ENCODE peak calls at places on chromosomes 13 and 19, in five cellular contexts. R, W, A, Q and K are unnamed samples.

GRCh38 chr19:543912-544608 is at the start of gene GZMM:
- DNase-seq in A (no peak), W (no peak), R (no peak), Q (no peak), K (no peak)

GRCh38 chr13:105342421-105342820 is 1193.0 kb downstream of the EFNB2 start:
- DNase-seq in A (peak; percentile 34), W (no peak), R (no peak), Q (no peak), K (no peak)

GRCh38 chr13:37945651-37946575 is 76.3 kb upstream of the TRPC4 start:
- DNase-seq in W (no peak), A (no peak), Q (no peak), R (no peak), K (no peak)

GRCh38 chr19:18433735-18434398 is 4.1 kb downstream of the ISYNA1 start:
- DNase-seq in R (no peak), W (no peak), Q (no peak), A (no peak), K (peak; percentile 85)

GRCh38 chr19:50983625-50984292 is at the start of gene KLK7:
- DNase-seq in A (no peak), R (no peak), W (no peak), Q (no peak), K (peak; percentile 54)

GRCh38 chr13:28273919-28274318 is 135.6 kb downstream of the PAN3 start:
- DNase-seq in R (no peak), Q (no peak), A (no peak), W (no peak), K (peak; percentile 40)

GRCh38 chr13:105202384-105202783 is 1333.1 kb downstream of the EFNB2 start:
- DNase-seq in R (no peak), A (peak; percentile 55), Q (no peak), W (no peak), K (peak; percentile 78)

GRCh38 chr13:113526466-113527220 is 36.1 kb upstream of the DCUN1D2 start:
- DNase-seq in W (no peak), R (no peak), Q (no peak), A (no peak), K (no peak)

GRCh38 chr19:10882108-10882457 is 10.7 kb downstream of the CARM1 start:
- DNase-seq in A (no peak), W (peak; percentile 48), R (no peak), Q (no peak), K (no peak)

GRCh38 chr13:99064624-99065249 is 86.9 kb upstream of the DOCK9 start:
- DNase-seq in W (no peak), A (no peak), R (no peak), Q (no peak), K (no peak)
- H3K27ac ChIP-seq in W (no peak overlapping the region), A (no peak overlapping the region), R (no peak overlapping the region), Q (no peak overlapping the region), K (no peak overlapping the region)

GRCh38 chr13:29589967-29590366 is 5.5 kb downstream of the SLC7A1 start:
- DNase-seq in R (no peak), W (no peak), A (no peak), Q (no peak), K (peak; percentile 62)

GRCh38 chr13:29589234-29589633 is 6.3 kb downstream of the SLC7A1 start:
- DNase-seq in W (no peak), A (peak; percentile 76), R (no peak), Q (no peak), K (no peak)

GRCh38 chr13:29593605-29594297 is 1.7 kb downstream of the SLC7A1 start:
- DNase-seq in R (no peak), W (no peak), A (no peak), Q (no peak), K (no peak)

GRCh38 chr13:29594310-29594709 is 1.2 kb downstream of the SLC7A1 start:
- DNase-seq in R (no peak), W (no peak), A (peak; percentile 89), Q (no peak), K (peak; percentile 51)

GRCh38 chr13:29591310-29591709 is 4.2 kb downstream of the SLC7A1 start:
- DNase-seq in A (no peak), R (no peak), Q (no peak), W (no peak), K (no peak)
- H3K4me1 ChIP-seq in A (peaks cover 57% of the 10 kb centered on the region), R (no peaks in the 10 kb centered on the region), Q (peaks cover 10% of the 10 kb centered on the region), W (peaks cover 35% of the 10 kb centered on the region), K (peaks cover 66% of the 10 kb centered on the region)

GRCh38 chr19:7349961-7350711 is 1.4 kb downstream of the ARHGEF18 start:
- DNase-seq in R (no peak), W (no peak), A (no peak), Q (no peak), K (no peak)
- TF ChIP-seq CTCF in R (no peak), W (no peak), A (no peak), Q (no peak), K (no peak)

DNA sequence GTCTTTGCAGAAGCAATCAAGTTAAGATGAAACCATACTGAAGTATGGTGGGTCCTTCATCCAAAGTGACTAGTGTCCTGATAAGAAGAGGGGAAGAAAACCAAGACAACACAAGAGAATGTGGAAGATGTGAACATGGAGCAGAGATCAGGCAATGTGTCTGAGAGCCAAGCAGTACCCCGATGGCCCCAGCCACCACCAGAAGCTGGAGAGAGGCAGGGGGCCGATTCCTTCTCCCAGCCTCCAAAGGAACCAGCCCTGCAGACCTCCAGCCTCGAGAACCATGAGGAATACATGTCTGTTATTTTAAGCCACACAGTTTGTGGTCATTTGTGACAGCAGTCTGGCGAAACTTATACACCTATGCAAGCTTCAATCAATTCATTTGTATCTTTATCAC is 93.2 kb downstream of the IRS2 start:
- DNase-seq in R (no peak), A (no peak), Q (no peak), W (no peak), K (no peak)
- H3K27ac ChIP-seq in R (no peak overlapping the region), A (no peak overlapping the region), Q (no peak overlapping the region), W (no peak overlapping the region), K (no peak overlapping the region)

GRCh38 chr13:33275916-33276315 is 9.6 kb downstream of the STARD13 start:
- DNase-seq in A (peak; percentile 96), Q (no peak), W (no peak), R (no peak), K (no peak)
- H3K4me1 ChIP-seq in A (peaks cover 60% of the 10 kb centered on the region), Q (peaks cover 70% of the 10 kb centered on the region), W (peaks cover 100% of the 10 kb centered on the region), R (peaks cover 42% of the 10 kb centered on the region), K (peaks cover 6% of the 10 kb centered on the region)

GRCh38 chr19:48817585-48818124 is 6.8 kb upstream of the BCAT2 start:
- DNase-seq in W (no peak), R (no peak), A (no peak), Q (no peak), K (no peak)

GRCh38 chr19:48814895-48815294 is 4.1 kb upstream of the BCAT2 start:
- DNase-seq in A (no peak), Q (no peak), R (no peak), W (no peak), K (peak; percentile 55)

GRCh38 chr19:48813123-48813911 is 2.5 kb upstream of the BCAT2 start:
- DNase-seq in R (no peak), Q (no peak), W (no peak), A (no peak), K (peak; percentile 69)

GRCh38 chr19:48818234-48818823 is 7.5 kb upstream of the BCAT2 start:
- DNase-seq in A (no peak), Q (peak; percentile 83), R (no peak), W (no peak), K (no peak)

GRCh38 chr19:48815870-48816501 is 5.2 kb upstream of the BCAT2 start:
- DNase-seq in R (no peak), A (peak; percentile 6), Q (no peak), W (no peak), K (peak; percentile 63)
- TF ChIP-seq CTCF in R (no peak), A (no peak), Q (no peak), W (peak; percentile 34), K (no peak)

DNA sequence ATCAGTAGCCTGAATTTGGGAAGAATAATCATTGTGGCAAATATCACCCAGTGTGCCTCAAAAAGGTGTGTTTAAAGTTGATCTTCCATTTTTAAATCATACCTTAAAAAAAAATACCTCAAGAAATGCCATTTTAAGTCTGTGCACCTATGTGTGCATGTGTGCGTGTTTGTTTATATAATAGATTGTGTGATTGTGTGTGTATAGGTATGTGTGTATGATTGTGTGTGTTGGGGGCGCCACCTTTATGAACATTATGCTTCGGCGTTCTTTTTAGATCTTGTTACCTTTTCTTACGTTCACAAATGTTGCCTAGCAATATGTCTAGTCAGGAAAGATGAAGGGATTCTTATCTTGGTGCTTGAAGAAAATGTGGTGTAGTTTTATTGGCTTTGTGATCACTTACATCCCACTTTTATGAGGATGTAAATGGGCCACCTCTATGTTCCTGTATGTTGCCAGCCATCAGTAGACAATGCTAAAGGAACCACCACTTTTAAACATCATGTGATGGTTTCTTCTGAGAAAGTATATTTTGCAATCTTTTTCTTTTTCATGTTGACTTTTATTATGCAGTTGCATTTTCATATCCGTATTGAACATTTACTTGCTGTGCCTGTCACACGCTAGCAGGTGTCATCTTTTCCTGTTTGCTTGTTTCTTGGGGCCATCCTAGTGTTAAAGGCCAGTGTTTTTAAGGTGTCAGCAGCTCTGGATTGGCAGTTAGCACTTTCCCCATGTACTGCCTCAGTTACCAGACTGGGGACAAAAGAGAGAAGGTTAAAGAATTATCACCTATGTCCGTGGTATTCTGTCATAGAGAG is 2.2 kb upstream of the IRS2 start:
- DNase-seq in W (no peak), A (no peak), R (no peak), Q (no peak), K (no peak)
- H3K27ac ChIP-seq in W (peak overlapping the region; percentile 87), A (no peak overlapping the region), R (peak overlapping the region; percentile 22), Q (no peak overlapping the region), K (no peak overlapping the region)

DNA sequence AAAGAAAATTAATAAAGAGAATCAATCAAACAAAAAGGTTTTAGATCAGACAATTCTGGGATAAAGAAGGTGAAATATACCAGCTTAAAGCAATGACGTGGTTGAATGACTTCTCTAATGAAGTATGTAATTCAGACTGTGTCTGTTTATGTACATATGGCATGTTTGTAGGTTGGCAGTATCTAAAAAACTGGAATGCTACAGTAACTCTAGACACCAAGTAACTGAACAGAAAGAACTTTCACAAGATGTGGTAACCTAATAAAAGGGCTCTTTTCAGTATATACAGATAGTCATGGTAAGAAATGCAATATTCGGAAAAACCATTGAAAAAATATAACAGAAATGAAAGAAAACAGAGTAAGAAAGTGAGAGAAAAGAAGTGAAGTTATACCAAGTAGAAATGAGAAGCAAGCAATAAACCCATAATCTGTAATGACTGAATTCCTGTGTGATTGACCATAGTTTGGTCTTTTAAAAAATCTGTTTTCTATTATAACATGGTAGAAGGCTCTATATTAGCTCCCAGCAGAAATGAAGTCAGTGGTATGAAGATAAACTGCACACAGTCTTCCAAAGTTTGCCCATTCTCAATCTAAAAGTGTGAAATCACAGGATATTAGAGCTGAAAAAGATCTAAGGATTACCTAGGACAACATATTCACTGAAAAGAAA is 31.4 kb downstream of the ELF1 start:
- DNase-seq in A (no peak), W (no peak), Q (no peak), R (no peak), K (no peak)
- H3K4me1 ChIP-seq in A (peaks cover 5% of the 10 kb centered on the region), W (peaks cover 69% of the 10 kb centered on the region), Q (peaks cover 49% of the 10 kb centered on the region), R (peaks cover 28% of the 10 kb centered on the region), K (peaks cover 8% of the 10 kb centered on the region)

DNA sequence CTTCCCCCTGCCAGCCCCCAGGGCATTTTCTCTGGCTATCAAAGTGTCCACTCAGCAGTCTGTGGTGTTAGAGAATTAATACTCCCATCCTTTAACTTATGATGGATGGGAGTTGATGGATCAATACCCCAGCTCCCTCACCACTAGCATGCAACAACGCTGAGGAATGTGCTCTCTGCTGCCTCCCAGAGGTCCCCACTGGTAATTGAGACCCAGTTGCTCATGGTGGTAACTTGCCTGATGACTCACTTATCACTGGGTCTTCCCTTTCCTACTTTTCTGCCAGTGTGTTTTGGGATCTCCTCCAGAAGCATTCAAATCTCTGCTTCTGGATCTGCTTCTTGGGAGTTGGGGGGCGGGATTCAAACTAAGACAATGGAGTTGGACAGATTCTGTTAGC is 20.3 kb upstream of the CACNA1A start:
- DNase-seq in R (no peak), W (no peak), Q (no peak), A (no peak), K (peak; percentile 77)
- TF ChIP-seq CTCF in R (no peak), W (no peak), Q (no peak), A (peak; percentile 20), K (peak; percentile 67)